ENCODE peak calls at places on chromosomes 2 and 18, in five cellular contexts. V is activated T-helper 9 cell treated with anti-CD3 and anti-CD28 coated beads, Interleukin-2, amount 50 U/mL, for 16 hours; F is kidney epithelial cell; L is MM.1S; R is NCI-H446 treated with DMSO at 0.1 percent for 48 hours. U is an unnamed sample.

GRCh38 chr18:76657428-76657827 is 162.4 kb upstream of the ZNF516 start:
- DNase-seq in V (no peak), F (no peak), R (no peak), L (no peak), U (no peak)

GRCh38 chr2:237685408-237685807 is 58.0 kb downstream of the LRRFIP1 start:
- DNase-seq in L (no peak), F (no peak), V (no peak), R (no peak), U (no peak)

GRCh38 chr2:205077159-205077558 is 531.9 kb downstream of the PARD3B start:
- DNase-seq in R (no peak), L (peak; percentile 7), F (no peak), V (no peak), U (no peak)

GRCh38 chr2:172516299-172516698 is 39.6 kb upstream of the PDK1 start:
- DNase-seq in V (no peak), R (no peak), F (no peak), L (no peak), U (peak; percentile 69)

GRCh38 chr2:79982445-79982844 is 322.1 kb downstream of the LRRTM1 start:
- DNase-seq in V (no peak), R (no peak), L (peak; percentile 61), F (no peak), U (no peak)

GRCh38 chr2:196314780-196315179 is 143.4 kb upstream of the STK17B start:
- DNase-seq in L (no peak), F (no peak), R (no peak), V (no peak), U (no peak)

GRCh38 chr18:12990128-12990485 is 1.1 kb upstream of the CEP192 start:
- DNase-seq in R (no peak), L (no peak), V (peak; percentile 15), F (no peak), U (peak; percentile 9)

GRCh38 chr2:163467206-163467605 is 268.6 kb downstream of the FIGN start:
- DNase-seq in V (no peak), L (no peak), R (no peak), F (no peak), U (no peak)

GRCh38 chr18:3126457-3127097 is 93.2 kb downstream of the MYOM1 start:
- DNase-seq in R (no peak), L (no peak), F (no peak), V (no peak), U (no peak)

GRCh38 chr2:240520143-240520973 is 37.4 kb downstream of the ANKMY1 start:
- DNase-seq in R (no peak), L (no peak), V (no peak), F (no peak), U (no peak)

GRCh38 chr2:215749092-215749957 is 264.0 kb downstream of the MREG start:
- DNase-seq in V (no peak), L (no peak), F (no peak), R (no peak), U (no peak)

GRCh38 chr2:218028562-218029348 is 26.0 kb upstream of the TNS1 start:
- DNase-seq in R (peak; percentile 50), F (no peak), V (no peak), L (no peak), U (no peak)

GRCh38 chr2:15732341-15733077 is 140.8 kb downstream of the DDX1 start:
- DNase-seq in R (no peak), L (peak; percentile 10), F (no peak), V (no peak), U (no peak)

GRCh38 chr2:27446057-27446456 is 3.9 kb downstream of the KRTCAP3 start:
- DNase-seq in R (no peak), F (no peak), V (no peak), L (peak; percentile 10), U (peak; percentile 82)

GRCh38 chr2:63665806-63666205 is 77.0 kb downstream of the MDH1 start:
- DNase-seq in R (no peak), F (no peak), V (no peak), L (no peak), U (peak; percentile 27)

GRCh38 chr2:55804535-55804934 is 110.9 kb upstream of the PNPT1 start:
- DNase-seq in F (no peak), L (no peak), V (no peak), R (no peak), U (no peak)

GRCh38 chr2:130391058-130391871 is 35.4 kb downstream of the PTPN18 start:
- DNase-seq in L (peak; percentile 79), R (no peak), V (peak; percentile 48), F (no peak), U (peak; percentile 68)

GRCh38 chr2:234164499-234165409 is 114.3 kb downstream of the SPP2 start:
- DNase-seq in L (no peak), R (no peak), F (peak; percentile 38), V (no peak), U (no peak)

GRCh38 chr18:75322206-75322605 is 105.3 kb downstream of the SMIM21 start:
- DNase-seq in V (no peak), R (no peak), F (no peak), L (no peak), U (no peak)

GRCh38 chr2:8582191-8582849 is 99.5 kb upstream of the ID2 start:
- DNase-seq in L (no peak), R (no peak), F (no peak), V (no peak), U (no peak)

GRCh38 chr2:53247986-53248735 is 519.4 kb upstream of the CHAC2 start:
- DNase-seq in V (no peak), R (no peak), L (no peak), F (no peak), U (no peak)

GRCh38 chr2:177682006-177682405 is 289.4 kb downstream of the AGPS start:
- DNase-seq in F (no peak), L (no peak), R (no peak), V (no peak), U (no peak)

GRCh38 chr2:227511239-227511930 is 39.4 kb downstream of the AGFG1 start:
- DNase-seq in L (no peak), R (no peak), F (no peak), V (no peak), U (no peak)

GRCh38 chr2:11676640-11677039 is 6.6 kb upstream of the NTSR2 start:
- DNase-seq in V (no peak), R (no peak), F (no peak), L (no peak), U (no peak)

U was measured in mammary epithelial cell.